ENCODE peak calls at places on chromosomes 4 and X, in eight cellular contexts. A is breast epithelium, J is neural progenitor cell, U is Karpas-422, C is stomach, G is tibial artery, X is uterus, W is mammary epithelial cell. S is an unnamed sample.

GRCh38 chr4:93199492-93199891 is 629.1 kb upstream of the ATOH1 start:
- DNase-seq in A (no peak), J (peak; percentile 73), U (peak; percentile 49), C (no peak), G (no peak), X (no peak), W (peak; percentile 28), S (no peak)

GRCh38 chrX:17788439-17788838 is 51.1 kb downstream of the SCML1 start:
- DNase-seq in A (peak; percentile 54), J (peak; percentile 30), U (peak; percentile 76), C (peak; percentile 39), G (no peak), X (peak; percentile 47), W (peak; percentile 8), S (peak; percentile 56)

GRCh38 chr4:112515278-112516075 is 503 bp downstream of the NEUROG2 start:
- DNase-seq in A (no peak), J (peak; percentile 68), U (peak; percentile 88), C (no peak), G (no peak), X (no peak), W (peak; percentile 47), S (no peak)

GRCh38 chr4:169103966-169104412 is 93.9 kb upstream of the CBR4 start:
- DNase-seq in A (no peak), J (peak; percentile 85), U (no peak), C (no peak), G (no peak), X (no peak), W (peak; percentile 48), S (no peak)

GRCh38 chr4:187883049-187883448 is 112.5 kb upstream of the ZFP42 start:
- DNase-seq in A (no peak), J (no peak), U (no peak), C (no peak), G (no peak), X (no peak), W (no peak), S (no peak)

GRCh38 chr4:62080431-62080830 is 880.3 kb downstream of the ADGRL3 start:
- DNase-seq in A (no peak), J (no peak), U (no peak), C (no peak), G (no peak), X (no peak), W (no peak), S (no peak)

GRCh38 chr4:22462693-22463092 is 53.2 kb downstream of the ADGRA3 start:
- DNase-seq in A (no peak), J (peak; percentile 22), U (no peak), C (no peak), G (no peak), X (no peak), W (no peak), S (no peak)

GRCh38 chrX:47030339-47030738 is 47.9 kb upstream of the RGN start:
- DNase-seq in A (no peak), J (peak; percentile 73), U (peak; percentile 86), C (no peak), G (no peak), X (no peak), W (peak; percentile 40), S (no peak)

GRCh38 chr4:78020677-78021076 is 36.4 kb upstream of the FRAS1 start:
- DNase-seq in A (no peak), J (no peak), U (no peak), C (no peak), G (no peak), X (no peak), W (no peak), S (no peak)

GRCh38 chr4:2843023-2843908 is at the start of gene ADD1:
- DNase-seq in A (peak; percentile 90), J (peak; percentile 96), U (peak; percentile 97), C (peak; percentile 93), G (peak; percentile 82), X (peak; percentile 98), W (peak; percentile 87), S (peak; percentile 92)

GRCh38 chr4:2839060-2839459 is 4.6 kb upstream of the ADD1 start:
- DNase-seq in A (no peak), J (no peak), U (no peak), C (no peak), G (no peak), X (no peak), W (no peak), S (no peak)

GRCh38 chr4:2846172-2846571 is 2.5 kb downstream of the ADD1 start:
- DNase-seq in A (no peak), J (no peak), U (no peak), C (no peak), G (no peak), X (no peak), W (no peak), S (no peak)

GRCh38 chr4:2843909-2844584 is 403 bp downstream of the ADD1 start:
- DNase-seq in A (no peak), J (peak; percentile 83), U (peak; percentile 58), C (peak; percentile 55), G (no peak), X (peak; percentile 45), W (peak; percentile 30), S (peak; percentile 65)

DNA sequence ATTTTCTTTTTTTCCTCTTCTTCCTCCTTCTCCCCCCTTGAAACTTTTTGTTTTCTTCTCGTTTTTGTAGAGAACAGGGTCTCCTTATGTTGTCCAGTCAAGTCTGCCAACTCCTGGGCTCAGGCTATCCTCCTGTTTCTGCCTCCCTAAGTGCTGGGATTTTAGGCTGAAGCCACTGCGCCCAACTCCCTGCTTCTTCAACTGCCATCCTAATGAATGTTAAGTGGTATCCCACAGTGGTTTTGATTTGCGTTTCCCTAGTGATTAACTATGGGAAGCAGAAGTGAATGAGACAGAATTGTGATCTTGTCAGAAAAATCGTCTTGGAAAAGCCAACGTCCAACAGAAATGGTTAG is 999 bp upstream of the ADD1 start:
- DNase-seq in A (no peak), J (peak; percentile 49), U (no peak), C (peak; percentile 21), G (no peak), X (no peak), W (no peak), S (no peak)
- H3K27ac ChIP-seq in A (peak overlapping the region; percentile 93), J (no peak overlapping the region), U (no peak overlapping the region), C (peak overlapping the region; percentile 76), G (peak overlapping the region; percentile 97), X (peak overlapping the region; percentile 98), W (no peak overlapping the region), S (peak overlapping the region; percentile 76)

GRCh38 chr4:153649572-153649991 is 34.5 kb upstream of the TLR2 start:
- DNase-seq in A (no peak), J (peak; percentile 67), U (peak; percentile 77), C (no peak), G (no peak), X (no peak), W (peak; percentile 61), S (no peak)
- H3K4me1 ChIP-seq in A (no peaks in the 10 kb centered on the region), J (peaks cover 4% of the 10 kb centered on the region), U (peaks cover 19% of the 10 kb centered on the region), C (no peaks in the 10 kb centered on the region), G (peaks cover 48% of the 10 kb centered on the region), X (no peaks in the 10 kb centered on the region), W (peaks cover 22% of the 10 kb centered on the region), S (no peaks in the 10 kb centered on the region)

GRCh38 chrX:68932611-68933010 is 103.8 kb downstream of the EFNB1 start:
- DNase-seq in A (no peak), J (no peak), U (no peak), C (no peak), G (no peak), X (no peak), W (no peak), S (no peak)
- H3K27ac ChIP-seq in A (no peak overlapping the region), J (no peak overlapping the region), U (no peak overlapping the region), C (no peak overlapping the region), G (no peak overlapping the region), X (no peak overlapping the region), W (no peak overlapping the region), S (no peak overlapping the region)

GRCh38 chrX:103666202-103667107 is 20.0 kb downstream of the MORF4L2 start:
- DNase-seq in A (no peak), J (no peak), U (no peak), C (no peak), G (no peak), X (no peak), W (peak; percentile 29), S (no peak)
- H3K4me1 ChIP-seq in A (no peaks in the 10 kb centered on the region), J (peaks cover 16% of the 10 kb centered on the region), U (no peaks in the 10 kb centered on the region), C (no peaks in the 10 kb centered on the region), G (no peaks in the 10 kb centered on the region), X (no peaks in the 10 kb centered on the region), W (no peaks in the 10 kb centered on the region), S (no peaks in the 10 kb centered on the region)

GRCh38 chr4:76569225-76569624 is 134.2 kb downstream of the SHROOM3 start:
- DNase-seq in A (no peak), J (no peak), U (no peak), C (no peak), G (no peak), X (no peak), W (no peak), S (no peak)

GRCh38 chr4:76569695-76570094 is 134.7 kb downstream of the SHROOM3 start:
- DNase-seq in A (no peak), J (no peak), U (no peak), C (no peak), G (no peak), X (no peak), W (no peak), S (no peak)

GRCh38 chr4:76572224-76572623 is 137.2 kb downstream of the SHROOM3 start:
- DNase-seq in A (no peak), J (no peak), U (no peak), C (no peak), G (no peak), X (no peak), W (no peak), S (no peak)

GRCh38 chr4:76570141-76570989 is 135.3 kb downstream of the SHROOM3 start:
- DNase-seq in A (no peak), J (no peak), U (no peak), C (no peak), G (no peak), X (no peak), W (peak; percentile 52), S (no peak)

DNA sequence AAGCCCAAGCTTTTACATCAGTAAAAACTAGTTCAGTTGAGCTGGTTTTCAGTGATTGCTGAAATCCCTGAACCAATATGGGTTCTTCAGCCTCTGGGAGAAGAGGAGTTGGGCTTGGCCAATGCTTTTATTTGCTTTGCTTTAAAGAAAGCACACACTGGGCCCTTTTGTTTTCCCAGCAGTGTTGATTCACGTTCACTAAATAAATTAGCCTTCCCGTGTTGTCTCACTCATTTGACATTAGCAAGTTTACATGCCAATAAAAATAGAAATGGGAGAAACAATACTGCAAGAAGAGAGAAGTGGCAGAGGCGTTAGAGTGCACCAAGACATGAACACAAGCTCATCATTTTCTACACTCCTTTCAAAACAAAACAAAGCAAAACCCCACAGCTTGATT is 136.2 kb downstream of the SHROOM3 start:
- DNase-seq in A (no peak), J (no peak), U (no peak), C (no peak), G (no peak), X (no peak), W (no peak), S (no peak)
- H3K27ac ChIP-seq in A (peak overlapping the region; percentile 85), J (no peak overlapping the region), U (no peak overlapping the region), C (no peak overlapping the region), G (peak overlapping the region; percentile 32), X (no peak overlapping the region), W (no peak overlapping the region), S (no peak overlapping the region)

S was measured in ovary.